ENCODE peak calls at places on chromosomes 11 and 22, in ten cellular contexts. S, V, G, U, W, P, N, Y, C and H are unnamed samples.

GRCh38 chr22:19942071-19942885 is 660 bp upstream of the TXNRD2 start:
- DNase-seq in S (peak), V (no peak), G (no peak), U (no peak), W (no peak), P (peak), N (peak), Y (no peak), C (no peak), H (peak)

GRCh38 chr22:46121079-46121478 is 29.2 kb upstream of the PPARA start:
- DNase-seq in S (no peak), V (no peak), G (no peak), U (no peak), W (no peak), P (no peak), N (no peak), Y (no peak), C (no peak), H (no peak)

GRCh38 chr22:38504731-38505594 is 1.1 kb downstream of the DDX17 start:
- DNase-seq in S (peak), V (no peak), G (peak), U (no peak), W (no peak), P (peak), N (peak), Y (no peak), C (no peak), H (peak)

GRCh38 chr22:22772396-22772795 is 115.2 kb upstream of the IGLL5 start:
- DNase-seq in S (no peak), V (no peak), G (no peak), U (no peak), W (no peak), P (no peak), N (no peak), Y (no peak), C (no peak), H (no peak)

GRCh38 chr11:45671246-45672171 is 6.1 kb upstream of the CHST1 start:
- DNase-seq in S (no peak), V (no peak), G (no peak), U (no peak), W (no peak), P (no peak), N (peak), Y (no peak), C (no peak), H (peak)

GRCh38 chr22:49687786-49688515 is 139.7 kb downstream of the BRD1 start:
- DNase-seq in S (no peak), V (no peak), G (no peak), U (no peak), W (no peak), P (no peak), N (no peak), Y (no peak), C (no peak), H (no peak)

GRCh38 chr11:75534291-75535038 is 8.7 kb upstream of the GDPD5 start:
- DNase-seq in S (peak), V (no peak), G (no peak), U (peak), W (no peak), P (peak), N (no peak), Y (no peak), C (no peak), H (no peak)

GRCh38 chr11:81224396-81224795 is 1509.3 kb downstream of the FAM181B start:
- DNase-seq in S (no peak), V (no peak), G (no peak), U (no peak), W (no peak), P (no peak), N (no peak), Y (no peak), C (no peak), H (no peak)

GRCh38 chr11:61098778-61099177 is 3.5 kb upstream of the CD5 start:
- DNase-seq in S (no peak), V (no peak), G (no peak), U (no peak), W (no peak), P (no peak), N (no peak), Y (no peak), C (no peak), H (no peak)

GRCh38 chr11:125425601-125426000 is 70.5 kb downstream of the FEZ1 start:
- DNase-seq in S (no peak), V (no peak), G (peak), U (no peak), W (no peak), P (no peak), N (no peak), Y (no peak), C (no peak), H (peak)

GRCh38 chr11:44727114-44727372 is 281 bp downstream of the TSPAN18 start:
- DNase-seq in S (no peak), V (no peak), G (no peak), U (no peak), W (no peak), P (no peak), N (no peak), Y (no peak), C (peak), H (no peak)

GRCh38 chr11:131684111-131685060 is 314.0 kb downstream of the NTM start:
- DNase-seq in S (no peak), V (no peak), G (no peak), U (no peak), W (no peak), P (no peak), N (no peak), Y (no peak), C (peak), H (no peak)

GRCh38 chr11:9774591-9775392 is 110.9 kb downstream of the SWAP70 start:
- DNase-seq in S (no peak), V (no peak), G (no peak), U (no peak), W (no peak), P (peak), N (no peak), Y (no peak), C (no peak), H (peak)

GRCh38 chr11:71202966-71203365 is 49.4 kb downstream of the SHANK2 start:
- DNase-seq in S (no peak), V (no peak), G (no peak), U (no peak), W (no peak), P (no peak), N (no peak), Y (no peak), C (no peak), H (no peak)

GRCh38 chr11:28343304-28344233 is 235.4 kb downstream of the METTL15 start:
- DNase-seq in S (peak), V (no peak), G (no peak), U (peak), W (no peak), P (peak), N (peak), Y (peak), C (no peak), H (no peak)

GRCh38 chr11:48056325-48057183 is 76.2 kb downstream of the PTPRJ start:
- DNase-seq in S (no peak), V (no peak), G (no peak), U (no peak), W (no peak), P (no peak), N (no peak), Y (no peak), C (no peak), H (no peak)

GRCh38 chr11:72652871-72653615 is 21.2 kb downstream of the PDE2A start:
- DNase-seq in S (peak), V (no peak), G (no peak), U (no peak), W (no peak), P (no peak), N (no peak), Y (no peak), C (peak), H (peak)

DNA sequence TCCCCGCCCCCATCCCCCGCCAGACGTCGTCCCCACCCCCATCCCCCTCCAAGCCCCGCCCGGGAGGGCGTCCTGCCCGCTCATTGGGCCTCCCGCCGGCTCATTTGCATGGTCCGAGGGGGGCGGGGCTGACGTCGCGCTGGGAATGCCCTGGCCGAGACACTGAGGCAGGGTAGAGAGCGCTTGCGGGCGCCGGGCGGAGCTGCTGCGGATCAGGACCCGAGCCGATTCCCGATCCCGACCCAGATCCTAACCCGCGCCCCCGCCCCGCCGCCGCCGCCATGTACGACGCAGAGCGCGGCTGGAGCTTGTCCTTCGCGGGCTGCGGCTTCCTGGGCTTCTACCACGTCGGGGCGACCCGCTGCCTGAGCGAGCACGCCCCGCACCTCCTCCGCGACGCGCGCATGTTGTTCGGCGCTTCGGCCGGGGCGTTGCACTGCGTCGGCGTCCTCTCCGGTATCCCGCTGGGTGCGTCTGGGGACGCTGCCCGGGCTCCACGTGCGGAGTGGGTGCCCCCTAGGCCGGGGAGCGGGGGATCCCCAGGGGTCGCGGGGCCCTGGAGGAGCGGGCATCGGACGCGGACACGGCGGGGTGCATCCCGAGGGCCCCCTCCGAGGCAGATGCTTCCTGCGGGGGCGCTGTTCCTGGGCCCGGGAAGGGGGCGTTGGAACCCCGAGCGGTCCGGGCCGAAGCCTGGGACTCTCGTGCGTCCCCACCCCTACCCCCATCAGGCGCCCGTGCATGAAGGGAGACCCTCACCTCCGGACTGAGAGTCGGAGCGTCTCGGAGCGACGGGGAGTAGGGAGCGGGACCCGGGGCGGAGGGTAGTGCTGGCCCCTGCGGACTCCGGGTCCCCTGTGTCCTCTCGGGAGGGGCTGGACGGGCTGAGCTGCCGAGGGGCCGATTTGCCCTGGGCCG is at the start of gene PNPLA3:
- DNase-seq in S (peak), V (no peak), G (peak), U (peak), W (no peak), P (peak), N (peak), Y (peak), C (peak), H (peak)
- TF ChIP-seq POLR2A in S (no peak), V (no peak), G (peak), U (peak), W (peak), P (peak), N (peak), Y (peak), C (peak), H (no peak)

GRCh38 chr11:3642071-3642951 is 519 bp upstream of the ART5 start:
- DNase-seq in S (peak), V (no peak), G (peak), U (peak), W (no peak), P (peak), N (peak), Y (peak), C (peak), H (peak)
- TF ChIP-seq POLR2A in S (no peak), V (no peak), G (peak), U (no peak), W (no peak), P (no peak), N (peak), Y (no peak), C (peak), H (no peak)

DNA sequence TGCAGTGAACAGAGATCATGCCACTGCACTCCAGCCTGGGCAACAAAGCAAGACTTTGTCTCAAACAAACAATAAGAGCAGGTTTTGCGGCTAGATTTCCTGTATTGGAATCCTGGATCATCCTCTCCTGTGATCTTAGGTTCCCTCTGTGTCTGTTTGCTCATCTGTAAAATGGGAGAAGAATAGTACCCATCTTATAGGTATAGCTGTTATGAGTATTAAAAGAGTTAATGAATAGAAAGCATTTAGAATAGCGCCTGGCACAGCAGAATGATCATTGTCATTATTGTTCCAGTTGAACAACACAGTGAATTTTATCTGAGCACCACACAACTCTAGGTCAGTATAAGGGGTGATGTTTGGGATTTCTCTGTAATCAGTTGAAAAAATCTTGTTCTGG is 10.8 kb downstream of the MARK2 start:
- DNase-seq in S (no peak), V (no peak), G (no peak), U (no peak), W (no peak), P (no peak), N (no peak), Y (no peak), C (no peak), H (no peak)
- TF ChIP-seq POLR2A in S (no peak), V (no peak), G (no peak), U (no peak), W (no peak), P (no peak), N (no peak), Y (no peak), C (no peak), H (no peak)

GRCh38 chr22:44450503-44450902 is 47.5 kb downstream of the RTL6 start:
- DNase-seq in S (no peak), V (no peak), G (no peak), U (no peak), W (no peak), P (no peak), N (no peak), Y (no peak), C (no peak), H (no peak)

GRCh38 chr22:44453441-44454112 is 44.5 kb downstream of the RTL6 start:
- DNase-seq in S (no peak), V (no peak), G (no peak), U (no peak), W (no peak), P (no peak), N (no peak), Y (no peak), C (no peak), H (peak)

GRCh38 chr22:44451016-44451415 is 47.0 kb downstream of the RTL6 start:
- DNase-seq in S (no peak), V (no peak), G (no peak), U (no peak), W (no peak), P (no peak), N (no peak), Y (no peak), C (no peak), H (no peak)

GRCh38 chr22:44454113-44454769 is 43.8 kb downstream of the RTL6 start:
- DNase-seq in S (no peak), V (no peak), G (no peak), U (no peak), W (no peak), P (no peak), N (no peak), Y (no peak), C (no peak), H (no peak)

DNA sequence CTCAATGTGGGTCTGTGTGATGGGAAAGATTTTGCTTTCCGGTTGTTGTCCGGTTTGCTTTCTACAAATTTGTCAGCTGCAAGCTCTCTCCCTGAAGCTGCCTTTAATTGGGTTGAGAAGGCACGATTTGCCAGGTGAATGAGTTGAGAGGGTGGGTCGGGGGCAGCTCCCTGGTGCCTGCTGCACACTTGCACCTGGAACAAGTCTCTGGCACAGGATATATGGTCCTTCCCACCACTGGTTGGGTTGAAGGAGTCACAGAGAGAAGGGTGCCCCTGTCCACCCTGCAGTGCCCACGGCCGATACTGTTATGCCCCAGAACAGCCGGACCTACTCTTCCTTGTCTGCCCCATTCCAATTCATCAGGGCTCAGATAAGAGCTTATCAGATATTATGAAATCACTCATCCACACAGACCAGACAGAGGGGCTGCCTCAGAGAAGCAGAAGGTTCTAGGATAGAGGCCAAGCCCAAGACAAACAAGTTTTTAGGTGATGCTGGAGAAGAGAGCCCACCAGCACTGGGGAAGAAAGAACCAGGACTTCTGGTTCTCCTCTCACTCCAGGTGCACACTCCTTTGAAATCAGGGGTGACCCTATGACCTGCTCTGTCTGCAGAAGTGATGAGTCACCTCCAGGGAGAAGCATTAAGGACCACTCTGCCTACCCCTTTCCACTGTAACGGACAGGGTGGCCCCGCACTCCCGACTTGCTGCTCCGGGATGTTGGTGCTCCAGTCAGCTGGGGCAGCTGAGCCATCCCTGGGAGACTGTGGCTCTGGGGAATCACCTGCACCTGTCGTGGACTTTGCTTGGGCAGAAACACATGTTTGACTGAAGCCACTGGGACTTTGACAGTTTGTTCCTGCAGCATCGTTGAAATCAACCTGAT is 45.3 kb downstream of the RTL6 start:
- DNase-seq in S (no peak), V (no peak), G (no peak), U (no peak), W (no peak), P (no peak), N (no peak), Y (no peak), C (no peak), H (peak)
- TF ChIP-seq POLR2A in S (no peak), V (no peak), G (no peak), U (no peak), W (no peak), P (no peak), N (no peak), Y (no peak), C (no peak), H (no peak)

GRCh38 chr22:35452351-35452781 is 52.4 kb downstream of the MCM5 start:
- DNase-seq in S (no peak), V (no peak), G (no peak), U (no peak), W (no peak), P (no peak), N (peak), Y (no peak), C (no peak), H (no peak)
- TF ChIP-seq POLR2A in S (no peak), V (no peak), G (no peak), U (no peak), W (no peak), P (no peak), N (no peak), Y (no peak), C (no peak), H (no peak)

GRCh38 chr22:41481131-41481830 is 12.4 kb downstream of the ACO2 start:
- DNase-seq in S (no peak), V (no peak), G (peak), U (no peak), W (no peak), P (no peak), N (no peak), Y (no peak), C (no peak), H (no peak)

GRCh38 chr22:41478473-41478872 is 9.6 kb downstream of the ACO2 start:
- DNase-seq in S (no peak), V (no peak), G (no peak), U (no peak), W (no peak), P (no peak), N (no peak), Y (no peak), C (no peak), H (no peak)

GRCh38 chr22:41478891-41479521 is 10.1 kb downstream of the ACO2 start:
- DNase-seq in S (no peak), V (no peak), G (no peak), U (no peak), W (no peak), P (no peak), N (no peak), Y (no peak), C (no peak), H (no peak)

GRCh38 chr22:41480397-41480735 is 11.4 kb downstream of the ACO2 start:
- DNase-seq in S (no peak), V (no peak), G (no peak), U (no peak), W (no peak), P (no peak), N (no peak), Y (no peak), C (no peak), H (no peak)

GRCh38 chr22:41479671-41480396 is 10.9 kb downstream of the ACO2 start:
- DNase-seq in S (no peak), V (no peak), G (no peak), U (no peak), W (no peak), P (no peak), N (no peak), Y (peak), C (peak), H (no peak)
- TF ChIP-seq POLR2A in S (no peak), V (no peak), G (no peak), U (no peak), W (no peak), P (no peak), N (no peak), Y (no peak), C (no peak), H (no peak)